ENCODE peak calls at places on chromosome 1, in six cellular contexts. K is fibroblast of villous mesenchyme; C is NCI-H1436; A is WERI-Rb-1; B is cerebellar cortex; O is activated T-cell treated with anti-CD3 and anti-CD28 coated beads, Interleukin-2, amount 50 U/mL, for 48 hours. M is an unnamed sample.

GRCh38 chr1:108661030-108661609 is at the start of gene HENMT1:
- DNase-seq in K (peak; percentile 76), A (no peak), O (peak; percentile 88), C (no peak), B (peak; percentile 26), M (peak; percentile 55)

GRCh38 chr1:93708734-93709481 is 27.3 kb upstream of the BCAR3 start:
- DNase-seq in A (peak; percentile 49), B (no peak), K (peak; percentile 78), C (peak; percentile 86), O (no peak), M (peak; percentile 44)

GRCh38 chr1:40316595-40317393 is at the start of gene COL9A2:
- DNase-seq in K (peak; percentile 7), O (peak; percentile 74), B (no peak), A (no peak), C (peak; percentile 82), M (peak; percentile 87)

GRCh38 chr1:153956997-153957715 is 1.3 kb downstream of the CRTC2 start:
- DNase-seq in K (no peak), B (no peak), A (no peak), O (no peak), C (no peak), M (no peak)

GRCh38 chr1:112713466-112714312 is 1.4 kb downstream of the PPM1J start:
- DNase-seq in B (no peak), K (no peak), A (no peak), O (no peak), C (no peak), M (peak; percentile 69)

GRCh38 chr1:153794671-153795324 is 19.6 kb downstream of the SLC27A3 start:
- DNase-seq in O (no peak), C (no peak), B (no peak), K (no peak), A (peak; percentile 92), M (no peak)

GRCh38 chr1:202952818-202953217 is 5.3 kb downstream of the ADIPOR1 start:
- DNase-seq in O (no peak), B (no peak), C (no peak), A (no peak), K (peak; percentile 32), M (peak; percentile 87)

GRCh38 chr1:226596531-226597165 is 48.1 kb downstream of the STUM start:
- DNase-seq in A (no peak), O (no peak), B (no peak), K (no peak), C (no peak), M (no peak)

GRCh38 chr1:44276006-44276405 is 62.7 kb downstream of the DMAP1 start:
- DNase-seq in O (no peak), B (no peak), A (no peak), K (peak; percentile 54), C (peak; percentile 76), M (no peak)

GRCh38 chr1:65668368-65668767 is 124.3 kb upstream of the PDE4B start:
- DNase-seq in C (no peak), K (no peak), B (no peak), O (no peak), A (no peak), M (no peak)

GRCh38 chr1:101240041-101240430 is 3.2 kb downstream of the S1PR1 start:
- DNase-seq in O (peak; percentile 53), A (no peak), C (no peak), K (no peak), B (peak; percentile 11), M (no peak)

GRCh38 chr1:234999513-234999940 is 129.1 kb downstream of the TOMM20 start:
- DNase-seq in C (no peak), B (no peak), O (no peak), A (no peak), K (no peak), M (no peak)

GRCh38 chr1:205041998-205042910 is 758 bp upstream of the CNTN2 start:
- DNase-seq in O (no peak), A (no peak), C (no peak), B (peak; percentile 87), K (no peak), M (peak; percentile 81)

GRCh38 chr1:74673351-74674111 is at the start of gene ERICH3:
- DNase-seq in A (peak; percentile 44), O (no peak), B (peak; percentile 74), C (peak; percentile 12), K (no peak), M (no peak)

GRCh38 chr1:26067432-26067911 is at the start of gene TRIM63:
- DNase-seq in A (no peak), K (no peak), O (no peak), B (no peak), C (no peak), M (no peak)

GRCh38 chr1:88398338-88398737 is 285.7 kb upstream of the PKN2 start:
- DNase-seq in K (no peak), O (no peak), A (no peak), C (no peak), B (no peak), M (no peak)

GRCh38 chr1:238552271-238552670 is 661.5 kb upstream of the ZP4 start:
- DNase-seq in K (peak; percentile 49), O (no peak), C (no peak), A (no peak), B (no peak), M (no peak)

GRCh38 chr1:155309423-155310021 is 856 bp downstream of the FDPS start:
- DNase-seq in A (no peak), K (no peak), O (no peak), B (no peak), C (no peak), M (no peak)

GRCh38 chr1:42777860-42778259 is 6.9 kb upstream of the TMEM269 start:
- DNase-seq in O (peak; percentile 38), A (peak; percentile 74), K (peak; percentile 57), B (peak; percentile 57), C (no peak), M (peak; percentile 66)